ENCODE peak calls at places on chromosome 22, in seven cellular contexts. Y, S, M, X, J, W and O are unnamed samples.

GRCh38 chr22:44171486-44172076 is 9.1 kb upstream of the PARVG start:
- DNase-seq in W (no peak), Y (no peak), M (no peak), J (no peak), S (no peak), X (no peak), O (no peak)

GRCh38 chr22:35681454-35682050 is 33.3 kb downstream of the APOL6 start:
- DNase-seq in J (no peak), M (no peak), Y (no peak), S (no peak), X (no peak), W (no peak), O (no peak)

GRCh38 chr22:20002661-20003060 is 14.0 kb downstream of the ARVCF start:
- DNase-seq in J (no peak), Y (no peak), S (no peak), W (no peak), M (no peak), X (no peak), O (no peak)

GRCh38 chr22:37242395-37242918 is 1.6 kb downstream of the RAC2 start:
- DNase-seq in M (peak; percentile 70), J (peak; percentile 90), S (peak; percentile 29), Y (no peak), X (peak; percentile 83), W (peak; percentile 80), O (peak; percentile 92)

GRCh38 chr22:21696115-21696514 is 30.3 kb downstream of the PPIL2 start:
- DNase-seq in Y (no peak), J (no peak), X (no peak), W (no peak), M (no peak), S (no peak), O (no peak)

GRCh38 chr22:24696551-24697001 is 77.9 kb downstream of the PIWIL3 start:
- DNase-seq in M (no peak), S (no peak), X (no peak), J (no peak), W (no peak), Y (no peak), O (no peak)

GRCh38 chr22:29716814-29717213 is 3.0 kb upstream of the CABP7 start:
- DNase-seq in Y (peak; percentile 49), X (no peak), W (no peak), S (peak; percentile 56), M (peak; percentile 69), J (no peak), O (peak; percentile 90)

GRCh38 chr22:24178502-24179440 is 2.5 kb upstream of the SUSD2 start:
- DNase-seq in M (no peak), W (no peak), S (no peak), X (no peak), Y (no peak), J (no peak), O (no peak)

GRCh38 chr22:48824673-48825651 is 1002.7 kb downstream of the BRD1 start:
- DNase-seq in X (no peak), W (no peak), J (no peak), S (no peak), Y (peak; percentile 68), M (no peak), O (peak; percentile 76)

GRCh38 chr22:43424865-43425630 is 13.2 kb downstream of the MPPED1 start:
- DNase-seq in J (no peak), M (no peak), S (no peak), X (no peak), W (no peak), Y (no peak), O (no peak)

GRCh38 chr22:24107668-24108067 is 73.6 kb upstream of the SUSD2 start:
- DNase-seq in W (no peak), M (peak; percentile 74), X (no peak), J (no peak), S (peak; percentile 84), Y (peak; percentile 97), O (peak; percentile 96)